ENCODE peak calls at places on chromosomes 12 and 14, in four cellular contexts. One of them, this sample, is unnamed.

GRCh38 chr14:106506901-106507305 is 980.5 kb downstream of the TMEM121 start:
- DNase-seq in ascending aorta: no peak
- DNase-seq in endothelial cell: no peak
- DNase-seq in ELF-1: no peak
- DNase-seq in this sample: no peak

GRCh38 chr12:104248444-104248843 is 32.9 kb downstream of the TXNRD1 start:
- DNase-seq in endothelial cell: no peak
- DNase-seq in ascending aorta: no peak
- DNase-seq in ELF-1: peak
- DNase-seq in this sample: no peak

GRCh38 chr12:132229423-132229760 is 85.1 kb downstream of the NOC4L start:
- DNase-seq in ELF-1: no peak
- DNase-seq in endothelial cell: no peak
- DNase-seq in ascending aorta: no peak
- DNase-seq in this sample: no peak

GRCh38 chr12:30631710-30632109 is 64.0 kb downstream of the IPO8 start:
- DNase-seq in ELF-1: no peak
- DNase-seq in ascending aorta: no peak
- DNase-seq in endothelial cell: no peak
- DNase-seq in this sample: no peak

GRCh38 chr14:59632381-59632780 is 55.8 kb upstream of the CCDC175 start:
- DNase-seq in ELF-1: peak
- DNase-seq in endothelial cell: peak
- DNase-seq in ascending aorta: no peak
- DNase-seq in this sample: peak

GRCh38 chr12:97758586-97758985 is 296.0 kb downstream of the RMST start:
- DNase-seq in endothelial cell: no peak
- DNase-seq in ELF-1: no peak
- DNase-seq in ascending aorta: no peak
- DNase-seq in this sample: no peak

GRCh38 chr14:34874386-34875030 is 652 bp downstream of the BAZ1A start:
- DNase-seq in ELF-1: peak
- DNase-seq in ascending aorta: no peak
- DNase-seq in endothelial cell: peak
- DNase-seq in this sample: no peak

GRCh38 chr14:95311752-95312151 is 8.0 kb downstream of the CLMN start:
- DNase-seq in ascending aorta: peak
- DNase-seq in endothelial cell: no peak
- DNase-seq in ELF-1: no peak
- DNase-seq in this sample: no peak

GRCh38 chr14:55389330-55389729 is 22.3 kb downstream of the ATG14 start:
- DNase-seq in ascending aorta: no peak
- DNase-seq in endothelial cell: no peak
- DNase-seq in ELF-1: no peak
- DNase-seq in this sample: no peak

GRCh38 chr14:75046899-75047298 is 4.4 kb downstream of the MLH3 start:
- DNase-seq in endothelial cell: no peak
- DNase-seq in ELF-1: no peak
- DNase-seq in ascending aorta: no peak
- DNase-seq in this sample: no peak

GRCh38 chr14:54722791-54723432 is 156.0 kb downstream of the SAMD4A start:
- DNase-seq in endothelial cell: no peak
- DNase-seq in ascending aorta: no peak
- DNase-seq in ELF-1: no peak
- DNase-seq in this sample: peak

This sample was measured in bronchial epithelial cell.